ENCODE peak calls at places on chromosomes 13 and 19, in five cellular contexts. M is HepG2, Z is HCT116, V is K562, N is GM12878. X is an unnamed sample.

GRCh38 chr13:43273362-43273761 is 250.0 kb downstream of the DNAJC15 start:
- DNase-seq in M (no peak), Z (no peak), V (no peak), N (no peak), X (no peak)

GRCh38 chr13:94009696-94010095 is 469.8 kb downstream of the DCT start:
- DNase-seq in M (no peak), Z (no peak), V (no peak), N (no peak), X (no peak)

GRCh38 chr13:106595623-106596022 is 27.7 kb upstream of the ARGLU1 start:
- DNase-seq in M (no peak), Z (no peak), V (no peak), N (no peak), X (no peak)

GRCh38 chr19:14383898-14384669 is 2.8 kb downstream of the ADGRE5 start:
- DNase-seq in M (no peak), Z (no peak), V (peak), N (no peak), X (no peak)

GRCh38 chr19:34274827-34275625 is 20.7 kb downstream of the GARRE1 start:
- DNase-seq in M (peak), Z (no peak), V (no peak), N (no peak), X (no peak)

GRCh38 chr13:34294483-34295129 is 476.7 kb downstream of the RFC3 start:
- DNase-seq in M (no peak), Z (no peak), V (no peak), N (no peak), X (no peak)

GRCh38 chr19:30549151-30549550 is 177.0 kb downstream of the ZNF536 start:
- DNase-seq in M (no peak), Z (no peak), V (no peak), N (no peak), X (no peak)

GRCh38 chr19:46357846-46358583 is 11.1 kb downstream of the PPP5C start:
- DNase-seq in M (no peak), Z (no peak), V (no peak), N (no peak), X (no peak)

GRCh38 chr13:42073683-42074082 is 25.2 kb downstream of the DGKH start:
- DNase-seq in M (no peak), Z (no peak), V (no peak), N (no peak), X (no peak)

GRCh38 chr13:42078113-42078769 is 29.8 kb downstream of the DGKH start:
- DNase-seq in M (peak), Z (no peak), V (no peak), N (no peak), X (no peak)

GRCh38 chr13:42071667-42072419 is 23.4 kb downstream of the DGKH start:
- DNase-seq in M (no peak), Z (no peak), V (peak), N (no peak), X (no peak)

GRCh38 chr13:42075517-42075916 is 27.1 kb downstream of the DGKH start:
- DNase-seq in M (no peak), Z (no peak), V (no peak), N (no peak), X (no peak)

DNA sequence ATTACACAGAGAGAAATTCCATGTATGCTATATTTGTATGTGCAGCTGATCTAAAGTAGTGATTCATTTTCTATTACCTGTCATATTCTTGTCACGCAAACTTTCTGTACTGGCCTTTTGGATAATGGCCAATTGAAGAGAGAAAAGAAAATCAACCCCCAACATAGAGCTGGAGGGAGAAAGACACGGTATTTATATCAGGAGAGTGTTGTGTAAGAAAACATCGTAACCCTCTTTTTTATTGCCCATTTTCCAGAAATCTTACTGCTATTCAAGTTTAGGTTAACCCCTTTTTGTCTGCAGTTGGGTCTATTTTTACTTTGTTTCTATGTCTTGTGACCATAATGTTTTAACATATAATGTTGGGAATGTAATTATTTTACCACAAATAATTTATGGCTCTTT is 27.9 kb downstream of the DGKH start:
- DNase-seq in M (no peak), Z (no peak), V (no peak), N (no peak), X (no peak)
- TF ChIP-seq SP1 in M (no peak), Z (no peak), V (no peak), N (no peak), X (no peak)

DNA sequence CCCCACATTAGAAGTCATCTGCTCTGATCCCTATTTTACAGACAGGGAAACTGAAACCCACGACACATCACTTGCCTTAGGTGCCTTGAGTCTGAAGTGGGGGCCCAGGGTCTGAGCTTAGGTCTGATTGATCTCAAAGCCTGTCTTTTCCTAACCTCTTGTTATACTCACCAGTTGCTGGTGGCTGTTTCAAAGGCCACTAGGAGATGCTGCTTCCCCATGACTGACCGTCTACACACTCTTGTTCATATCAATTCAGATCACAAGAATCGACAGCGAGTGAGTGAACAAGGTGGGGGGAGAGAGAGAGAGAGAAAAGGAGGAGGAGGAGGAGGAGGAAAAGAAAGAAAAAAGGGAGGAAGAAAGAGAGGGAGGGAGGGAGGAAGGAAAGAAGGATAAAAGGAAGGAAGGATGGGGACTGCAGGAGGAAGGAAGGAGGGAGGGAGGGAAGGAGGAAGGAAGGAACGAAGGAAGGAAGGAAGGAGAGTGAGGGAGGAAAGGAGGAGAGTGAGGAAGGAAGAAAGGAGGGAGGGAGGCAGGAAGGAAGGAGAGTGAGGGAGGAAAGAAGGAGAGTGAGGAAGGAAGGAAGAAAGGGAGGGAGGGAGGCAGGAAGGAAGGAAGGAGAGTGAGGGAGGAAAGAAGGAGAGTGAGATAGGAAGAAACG is 3.3 kb downstream of the OR10H1 start:
- DNase-seq in M (no peak), Z (peak), V (no peak), N (no peak), X (no peak)
- TF ChIP-seq SRF in M (no peak), Z (no peak), V (no peak), N (no peak), X (no peak)

GRCh38 chr13:26168276-26168814 is 53.8 kb downstream of the RNF6 start:
- DNase-seq in M (no peak), Z (no peak), V (no peak), N (no peak), X (no peak)
- TF ChIP-seq SP1 in M (no peak), Z (no peak), V (no peak), N (no peak), X (no peak)

GRCh38 chr13:95201814-95202521 is 99.3 kb downstream of the ABCC4 start:
- DNase-seq in M (no peak), Z (no peak), V (no peak), N (no peak), X (no peak)
- TF ChIP-seq SRF in M (no peak), Z (no peak), V (no peak), N (no peak), X (no peak)

GRCh38 chr13:51765142-51765515 is 38.8 kb downstream of the DHRS12 start:
- DNase-seq in M (no peak), Z (no peak), V (no peak), N (no peak), X (no peak)

GRCh38 chr13:51761638-51762350 is 42.2 kb downstream of the DHRS12 start:
- DNase-seq in M (no peak), Z (no peak), V (no peak), N (no peak), X (no peak)

GRCh38 chr13:51767100-51767499 is 36.9 kb downstream of the DHRS12 start:
- DNase-seq in M (no peak), Z (no peak), V (no peak), N (no peak), X (no peak)

GRCh38 chr13:51763486-51763885 is 40.5 kb downstream of the DHRS12 start:
- DNase-seq in M (no peak), Z (no peak), V (no peak), N (no peak), X (no peak)

DNA sequence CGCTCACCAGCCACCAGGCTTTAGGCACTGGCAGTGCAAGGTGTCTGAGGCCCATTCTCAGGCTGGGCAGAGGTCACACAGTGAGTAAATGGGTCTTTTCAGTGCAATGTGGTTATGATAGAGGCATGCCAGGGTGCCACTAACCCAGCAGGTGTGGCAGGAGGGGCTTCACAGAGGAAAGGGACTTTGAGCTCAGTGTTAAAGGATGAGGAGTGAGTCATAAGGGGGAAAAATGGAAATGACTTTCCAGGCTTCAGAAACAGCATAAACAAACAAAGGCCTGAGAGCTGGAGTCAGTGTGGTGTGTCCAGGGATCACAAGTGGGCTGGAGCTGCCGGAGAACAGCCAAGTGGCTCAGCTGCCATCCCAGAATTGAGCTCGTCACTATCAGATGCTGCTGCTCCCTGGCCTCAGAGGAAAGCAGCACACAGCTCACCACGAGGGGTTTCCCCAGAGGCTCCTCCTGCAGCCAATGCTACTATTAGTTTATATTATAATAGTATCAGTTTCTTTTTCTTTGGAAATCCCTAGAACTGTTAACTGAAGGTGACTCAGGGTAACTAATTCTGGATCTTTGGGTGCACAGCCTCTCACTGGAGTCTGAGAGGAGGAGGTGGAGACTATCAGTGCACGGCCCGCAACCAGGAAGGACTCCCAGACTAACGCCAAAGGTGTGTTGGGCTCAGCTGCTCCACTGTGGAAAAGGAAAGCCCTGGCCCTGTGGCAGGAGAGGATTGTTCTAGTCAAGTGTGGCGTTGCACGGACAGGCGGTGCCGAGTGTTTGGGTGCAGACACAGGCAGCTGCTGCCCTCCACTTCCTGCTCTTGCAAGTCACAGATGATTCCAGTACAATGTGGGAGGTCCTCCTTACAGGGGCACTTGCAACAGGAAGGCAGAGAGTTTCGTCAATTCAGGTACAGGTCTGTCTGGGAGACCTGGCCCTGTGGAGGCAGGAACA is 39.5 kb downstream of the DHRS12 start:
- DNase-seq in M (peak), Z (no peak), V (no peak), N (peak), X (no peak)
- TF ChIP-seq SP1 in M (no peak), Z (no peak), V (no peak), N (no peak), X (no peak)

GRCh38 chr13:68023838-68024581 is 793.9 kb upstream of the PCDH9 start:
- DNase-seq in M (no peak), Z (no peak), V (no peak), N (no peak), X (no peak)
- TF ChIP-seq SRF in M (no peak), Z (no peak), V (no peak), N (no peak), X (no peak)

DNA sequence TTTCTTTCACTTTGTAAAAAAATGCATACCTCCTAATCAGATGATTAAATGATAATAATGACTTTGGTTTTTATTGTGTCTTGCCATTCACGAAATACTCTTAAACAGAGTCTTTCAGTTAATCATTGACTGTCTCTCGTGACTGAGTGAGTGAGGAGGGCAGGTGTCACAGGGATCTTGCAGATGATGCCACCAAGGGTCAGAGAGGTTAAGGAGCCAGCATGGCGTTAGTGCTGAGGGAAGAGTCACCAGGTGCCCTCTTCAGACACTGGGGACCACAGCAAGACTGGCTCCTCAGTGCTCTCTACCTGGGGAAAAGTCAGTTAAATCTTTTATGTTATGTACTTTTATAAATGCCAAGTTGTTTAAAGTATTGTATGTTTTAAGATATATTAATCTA is 8.1 kb downstream of the GPATCH1 start:
- DNase-seq in M (no peak), Z (no peak), V (no peak), N (no peak), X (no peak)
- TF ChIP-seq SP1 in M (no peak), Z (no peak), V (no peak), N (no peak), X (no peak)

DNA sequence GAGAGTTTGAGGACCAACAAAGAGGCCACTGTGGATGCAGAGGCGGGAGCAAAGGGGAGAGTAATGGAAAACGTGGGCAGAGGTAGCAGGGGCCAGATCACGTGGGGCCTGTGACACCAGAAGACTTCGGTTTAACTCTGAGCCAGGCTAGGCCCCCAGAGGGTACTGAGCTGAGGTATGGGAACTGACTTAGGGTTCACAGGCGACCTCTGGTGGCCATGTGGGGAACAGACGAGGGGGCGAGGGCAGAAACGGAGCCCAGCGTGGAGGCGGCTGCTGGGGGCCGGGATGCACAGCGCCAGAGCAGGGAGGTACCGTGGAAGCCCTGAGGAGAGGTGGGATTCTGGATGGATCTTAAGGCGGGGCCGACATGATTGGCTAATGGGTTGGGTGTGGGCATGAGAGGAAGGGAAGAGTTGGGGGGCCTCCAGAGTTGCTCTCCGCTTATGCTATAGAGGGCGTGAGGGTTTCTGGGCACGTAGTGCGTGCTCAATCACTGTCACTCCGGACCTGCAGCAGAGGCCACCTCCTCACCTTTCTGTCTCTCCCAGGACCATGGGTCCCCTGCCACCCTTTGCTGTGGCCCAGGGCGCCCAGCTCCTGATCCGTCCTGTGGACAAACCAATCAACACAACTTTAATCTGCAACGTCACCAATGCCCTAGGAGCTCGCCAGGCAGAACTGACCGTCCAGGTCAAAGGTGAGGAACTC is 13.7 kb downstream of the PVR start:
- DNase-seq in M (peak), Z (no peak), V (peak), N (no peak), X (no peak)
- TF ChIP-seq SRF in M (no peak), Z (no peak), V (peak), N (no peak), X (no peak)